ENCODE peak calls at places on chromosomes 6 and 20, in five cellular contexts. G is lower leg skin, S is fibroblast of lung, L is mucosa of descending colon, H is ovary. U is an unnamed sample.

GRCh38 chr6:166848979-166849756 is 107.2 kb downstream of the RNASET2 start:
- DNase-seq in G (no peak), L (no peak), S (no peak), H (no peak), U (no peak)

GRCh38 chr6:13813621-13814175 is 659 bp downstream of the MCUR1 start:
- DNase-seq in S (peak; percentile 76), H (peak; percentile 77), L (peak; percentile 85), G (peak; percentile 94), U (peak; percentile 74)

GRCh38 chr6:128491041-128491642 is 29.3 kb downstream of the PTPRK start:
- DNase-seq in L (no peak), S (peak; percentile 78), G (no peak), H (no peak), U (no peak)

GRCh38 chr6:10136636-10137035 is 278.2 kb downstream of the TFAP2A start:
- DNase-seq in H (no peak), G (no peak), S (no peak), L (no peak), U (no peak)

GRCh38 chr6:137097057-137097456 is 52.3 kb upstream of the IL20RA start:
- DNase-seq in H (no peak), S (no peak), L (no peak), G (no peak), U (no peak)

GRCh38 chr20:49445176-49445575 is 37.3 kb downstream of the KCNB1 start:
- DNase-seq in L (no peak), S (no peak), H (no peak), G (no peak), U (no peak)

GRCh38 chr6:89411019-89411268 is 1.1 kb downstream of the RRAGD start:
- DNase-seq in S (no peak), H (no peak), L (peak; percentile 56), G (no peak), U (no peak)

GRCh38 chr6:129705212-129705611 is 4.8 kb downstream of the ARHGAP18 start:
- DNase-seq in G (no peak), L (no peak), S (no peak), H (no peak), U (no peak)

GRCh38 chr20:9203081-9203447 is 134.2 kb downstream of the PLCB4 start:
- DNase-seq in G (no peak), S (peak; percentile 32), H (no peak), L (no peak), U (no peak)

GRCh38 chr6:17054647-17055046 is 47.2 kb upstream of the STMND1 start:
- DNase-seq in G (no peak), H (no peak), S (no peak), L (no peak), U (no peak)
- TF ChIP-seq CTCF in G (no peak), H (no peak), S (no peak), L (no peak), U (no peak)

GRCh38 chr6:22147983-22148797 is 148.6 kb downstream of the PRL start:
- DNase-seq in H (peak; percentile 38), S (peak; percentile 93), G (no peak), L (peak; percentile 15), U (no peak)
- H3K4me3 ChIP-seq in H (no peak overlapping the region), S (peak overlapping the region; percentile 27), G (no peak overlapping the region), L (no peak overlapping the region), U (no peak overlapping the region)

DNA sequence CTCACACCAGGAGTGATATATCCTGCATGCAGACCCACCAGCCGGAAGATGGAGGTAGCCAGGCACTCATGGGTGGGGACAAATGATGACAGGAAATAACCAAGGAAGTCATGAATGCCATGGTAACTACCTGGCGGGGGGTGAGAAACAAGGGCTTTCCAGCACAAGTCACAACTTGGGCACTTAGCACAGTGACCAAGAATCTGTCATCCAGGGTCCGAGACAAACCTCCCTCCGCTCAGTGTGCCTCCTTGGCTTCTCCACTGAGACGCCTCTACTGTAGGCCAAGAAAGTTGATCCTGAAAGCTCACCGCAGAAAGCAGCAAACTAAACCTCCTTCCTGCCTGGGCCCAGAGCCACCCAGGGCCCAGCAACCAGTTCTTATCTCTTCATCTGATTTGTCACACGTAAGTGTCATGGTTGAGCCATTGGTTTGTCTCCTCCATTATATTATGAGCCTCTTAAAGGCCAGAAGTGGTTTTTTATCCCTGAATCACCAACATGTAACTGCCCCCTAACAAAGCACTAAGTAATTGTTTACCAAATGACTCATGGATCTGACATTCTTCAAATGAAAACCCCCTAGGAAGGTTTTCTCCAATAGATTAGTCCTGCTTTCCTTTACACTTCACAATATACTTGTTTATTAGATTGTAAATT is 84.3 kb upstream of the TAB2 start:
- DNase-seq in H (no peak), G (no peak), S (peak; percentile 99), L (no peak), U (no peak)
- TF ChIP-seq CTCF in H (no peak), G (no peak), S (no peak), L (no peak), U (no peak)

GRCh38 chr6:152298055-152298647 is 339.0 kb downstream of the SYNE1 start:
- DNase-seq in G (no peak), S (no peak), H (no peak), L (no peak), U (no peak)

GRCh38 chr6:152299336-152299735 is 337.8 kb downstream of the SYNE1 start:
- DNase-seq in G (no peak), S (no peak), L (no peak), H (no peak), U (no peak)

GRCh38 chr6:152301806-152302568 is 335.2 kb downstream of the SYNE1 start:
- DNase-seq in S (peak; percentile 90), H (peak; percentile 89), G (peak; percentile 97), L (peak; percentile 91), U (peak; percentile 88)

GRCh38 chr6:152300517-152300916 is 336.6 kb downstream of the SYNE1 start:
- DNase-seq in H (no peak), G (no peak), S (no peak), L (no peak), U (no peak)

DNA sequence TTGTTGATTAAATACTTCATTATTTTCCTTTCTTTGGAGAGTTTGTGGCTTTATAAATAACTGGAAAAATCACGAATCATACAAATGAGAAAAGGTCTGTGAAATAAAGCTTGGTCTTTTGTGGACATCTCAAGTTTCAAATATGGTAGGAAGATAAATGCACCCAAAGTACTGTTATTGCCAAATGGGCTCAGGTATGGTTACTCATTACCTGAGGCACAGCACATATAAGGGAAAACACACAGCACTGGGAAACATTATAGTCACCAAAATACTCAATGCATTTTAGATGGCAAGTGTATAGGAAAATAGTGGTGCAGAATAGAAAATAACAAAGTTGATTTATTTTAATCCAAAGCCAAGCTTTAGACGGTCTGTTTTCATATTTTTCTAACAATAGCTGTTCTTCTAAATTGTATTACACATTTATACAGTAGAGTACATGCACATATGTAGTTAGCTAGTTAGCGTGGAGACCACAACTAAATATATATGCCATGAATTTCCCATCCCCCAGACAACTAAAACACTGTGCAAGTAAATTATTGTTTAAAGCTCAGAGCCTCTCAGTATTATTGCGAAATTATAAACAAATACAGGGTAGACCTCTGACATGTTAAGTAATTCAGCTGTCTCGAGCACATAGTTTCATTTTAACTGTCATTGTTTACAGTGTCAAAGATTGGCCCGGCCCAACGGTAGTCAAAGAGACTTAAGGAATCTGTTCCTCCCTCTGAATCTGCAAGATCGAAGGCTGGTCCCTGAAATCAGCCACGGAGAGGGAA is 335.9 kb downstream of the SYNE1 start:
- DNase-seq in H (no peak), L (no peak), S (no peak), G (no peak), U (no peak)
- H3K4me3 ChIP-seq in H (peak overlapping the region; percentile 62), L (peak overlapping the region; percentile 34), S (peak overlapping the region; percentile 61), G (peak overlapping the region; percentile 36), U (peak overlapping the region; percentile 39)

DNA sequence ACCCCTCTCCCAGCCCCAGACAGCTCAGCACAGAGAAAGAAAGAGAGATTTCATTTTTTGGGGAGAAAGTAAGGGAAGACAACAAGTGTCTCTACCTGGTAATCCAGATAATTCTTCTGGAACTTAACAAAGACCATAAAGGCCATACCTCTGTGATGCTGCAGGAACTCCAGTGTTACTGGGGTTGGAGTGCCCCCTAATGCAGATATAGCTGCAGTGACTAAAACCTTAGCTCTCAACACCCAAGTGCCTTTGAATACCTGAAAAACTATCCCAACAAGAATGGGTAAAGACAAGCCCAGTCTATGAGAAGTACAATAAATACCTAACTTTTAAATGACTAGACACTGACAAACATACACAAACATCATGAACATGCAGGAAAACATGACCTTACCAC is 365.3 kb upstream of the PTCHD4 start:
- DNase-seq in L (no peak), G (no peak), S (peak; percentile 13), H (no peak), U (no peak)
- TF ChIP-seq CTCF in L (no peak), G (no peak), S (no peak), H (no peak), U (no peak)

DNA sequence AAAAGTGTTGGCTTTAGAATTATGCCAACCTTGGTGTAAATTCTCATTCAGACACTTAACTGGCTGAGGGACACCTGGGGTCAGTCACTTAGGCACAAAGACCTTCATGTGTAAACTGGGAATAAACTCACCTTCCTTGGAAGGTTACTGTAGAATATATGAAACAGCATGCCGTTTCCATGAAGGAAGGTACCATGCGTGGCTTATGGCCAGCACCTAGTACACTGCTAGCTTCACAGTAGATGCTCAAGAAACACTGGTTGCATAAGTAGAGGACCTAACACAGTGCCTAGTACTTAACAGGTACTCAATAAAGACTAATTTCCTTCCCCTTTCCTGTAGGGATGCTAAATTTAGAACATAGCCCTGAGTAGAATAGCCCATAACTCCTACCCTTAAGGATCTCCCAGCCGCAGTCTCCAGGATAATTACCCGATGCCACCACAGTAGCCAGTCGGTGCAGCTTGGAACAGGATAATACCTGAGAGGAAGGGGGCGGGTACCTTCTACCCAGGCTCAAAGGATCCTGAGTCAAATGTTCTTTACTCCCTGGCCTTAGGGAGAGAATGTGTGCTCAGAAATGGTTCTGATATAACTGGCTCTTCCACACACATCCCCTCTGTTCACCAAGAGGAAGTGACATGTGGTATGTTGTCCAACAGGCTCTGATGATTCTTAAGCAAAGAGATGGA is 3.6 kb downstream of the BCL2L1 start:
- DNase-seq in G (no peak), S (no peak), H (peak; percentile 1), L (no peak), U (peak; percentile 44)
- H3K4me3 ChIP-seq in G (no peak overlapping the region), S (peak overlapping the region; percentile 62), H (no peak overlapping the region), L (no peak overlapping the region), U (peak overlapping the region; percentile 12)

DNA sequence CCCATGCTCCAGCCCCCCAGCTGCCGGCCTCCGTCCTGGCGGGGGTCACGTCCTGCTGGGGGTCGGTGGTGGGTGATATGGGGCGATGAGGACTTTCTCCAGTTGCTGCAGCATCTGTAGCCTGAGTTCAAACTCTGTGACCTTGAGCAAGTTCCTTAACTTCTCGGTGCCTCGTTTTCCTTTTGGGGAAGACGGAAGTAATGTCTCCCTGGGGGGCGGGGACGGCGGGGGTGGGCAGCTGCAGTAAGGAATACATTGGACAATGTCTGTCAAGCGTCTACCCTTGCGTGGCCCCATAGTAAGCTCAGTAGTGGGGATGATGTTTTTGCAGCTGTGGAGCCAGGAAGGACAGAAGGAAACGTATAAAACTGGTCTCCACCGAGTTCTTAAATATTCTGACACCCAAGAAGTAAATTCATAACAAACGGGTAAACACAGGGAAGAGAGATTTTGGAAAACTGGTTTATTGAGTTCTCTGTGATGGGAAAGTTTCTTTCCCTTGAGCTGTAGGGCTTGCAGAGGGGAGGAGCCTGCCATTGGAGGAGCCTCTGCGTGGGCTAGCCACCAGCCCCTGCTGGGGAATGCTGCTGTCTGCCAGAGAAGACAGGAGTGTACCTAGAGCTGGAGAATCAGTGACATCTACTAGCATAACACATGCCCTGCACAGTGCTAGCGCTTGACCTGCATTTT is 1.0 kb upstream of the ACSS1 start:
- DNase-seq in L (no peak), G (peak; percentile 86), H (no peak), S (no peak), U (peak; percentile 37)
- TF ChIP-seq CTCF in L (no peak), G (no peak), H (no peak), S (no peak), U (no peak)

U was measured in left lung.